ENCODE peak calls at places on chromosomes 16 and 17, in six cellular contexts. Y is GM23248, W is hepatocyte, Q is PC-3, V is PC-9, E is GM23338. J is an unnamed sample.

GRCh38 chr17:80002690-80003490 is 32.8 kb downstream of the TBC1D16 start:
- DNase-seq in Y (no peak), W (peak; percentile 80), Q (no peak), V (no peak), E (no peak), J (no peak)

GRCh38 chr17:34254651-34255380 is at the start of gene CCL2:
- DNase-seq in Y (peak; percentile 78), W (peak; percentile 84), Q (no peak), V (peak; percentile 1), E (peak; percentile 85), J (no peak)

GRCh38 chr16:12588510-12588909 is 215.2 kb downstream of the CPPED1 start:
- DNase-seq in Y (no peak), W (no peak), Q (no peak), V (no peak), E (no peak), J (no peak)

GRCh38 chr17:50101346-50102163 is 6.4 kb downstream of the PDK2 start:
- DNase-seq in Y (peak; percentile 45), W (peak; percentile 75), Q (no peak), V (peak; percentile 52), E (peak; percentile 39), J (no peak)

GRCh38 chr16:80323187-80323807 is 217.5 kb upstream of the DYNLRB2 start:
- DNase-seq in Y (no peak), W (no peak), Q (no peak), V (no peak), E (no peak), J (no peak)

GRCh38 chr16:68059804-68060203 is 25.4 kb upstream of the NFATC3 start:
- DNase-seq in Y (no peak), W (no peak), Q (no peak), V (no peak), E (no peak), J (no peak)

GRCh38 chr17:2282297-2282873 is 21.2 kb downstream of the SMG6 start:
- DNase-seq in Y (peak; percentile 80), W (peak; percentile 81), Q (peak; percentile 70), V (peak; percentile 6), E (peak; percentile 84), J (peak; percentile 72)

GRCh38 chr17:74552037-74552436 is 6.1 kb upstream of the CD300C start:
- DNase-seq in Y (peak; percentile 58), W (no peak), Q (peak; percentile 83), V (no peak), E (no peak), J (no peak)

GRCh38 chr17:19744922-19745757 is 3.0 kb downstream of the ALDH3A1 start:
- DNase-seq in Y (peak; percentile 74), W (peak; percentile 94), Q (peak; percentile 79), V (no peak), E (peak; percentile 94), J (peak; percentile 73)

GRCh38 chr17:77212833-77213777 is 72.3 kb downstream of the SEC14L1 start:
- DNase-seq in Y (no peak), W (no peak), Q (no peak), V (no peak), E (no peak), J (no peak)

GRCh38 chr16:13553453-13553985 is 366.4 kb upstream of the ERCC4 start:
- DNase-seq in Y (no peak), W (no peak), Q (no peak), V (no peak), E (no peak), J (no peak)

GRCh38 chr17:65809366-65809765 is 247.9 kb upstream of the AXIN2 start:
- DNase-seq in Y (no peak), W (no peak), Q (no peak), V (no peak), E (no peak), J (no peak)

GRCh38 chr16:85902366-85903155 is 3.6 kb downstream of the IRF8 start:
- DNase-seq in Y (no peak), W (no peak), Q (no peak), V (no peak), E (no peak), J (peak; percentile 87)

GRCh38 chr16:12704492-12705111 is 99.1 kb downstream of the CPPED1 start:
- DNase-seq in Y (no peak), W (no peak), Q (no peak), V (no peak), E (no peak), J (no peak)

GRCh38 chr17:15083225-15083624 is 181.9 kb downstream of the PMP22 start:
- DNase-seq in Y (peak; percentile 5), W (no peak), Q (no peak), V (no peak), E (no peak), J (no peak)

GRCh38 chr16:8569650-8570338 is 20.5 kb downstream of the TMEM114 start:
- DNase-seq in Y (no peak), W (no peak), Q (no peak), V (no peak), E (peak; percentile 54), J (no peak)

GRCh38 chr17:83177611-83178532 is 98.5 kb downstream of the METRNL start:
- DNase-seq in Y (no peak), W (no peak), Q (no peak), V (no peak), E (no peak), J (no peak)

GRCh38 chr16:81861503-81861902 is 82.4 kb downstream of the PLCG2 start:
- DNase-seq in Y (peak; percentile 3), W (no peak), Q (peak; percentile 22), V (peak; percentile 22), E (no peak), J (no peak)

GRCh38 chr16:50202926-50203624 is 50.0 kb downstream of the TENT4B start:
- DNase-seq in Y (peak; percentile 91), W (peak; percentile 81), Q (peak; percentile 91), V (peak; percentile 44), E (no peak), J (no peak)

GRCh38 chr16:60771138-60771537 is 1265.1 kb downstream of the CDH8 start:
- DNase-seq in Y (no peak), W (no peak), Q (no peak), V (no peak), E (no peak), J (peak; percentile 0)

GRCh38 chr16:52123063-52123839 is 423.7 kb downstream of the TOX3 start:
- DNase-seq in Y (no peak), W (no peak), Q (no peak), V (no peak), E (no peak), J (no peak)

GRCh38 chr16:52128407-52128806 is 418.5 kb downstream of the TOX3 start:
- DNase-seq in Y (no peak), W (no peak), Q (no peak), V (no peak), E (no peak), J (no peak)

DNA sequence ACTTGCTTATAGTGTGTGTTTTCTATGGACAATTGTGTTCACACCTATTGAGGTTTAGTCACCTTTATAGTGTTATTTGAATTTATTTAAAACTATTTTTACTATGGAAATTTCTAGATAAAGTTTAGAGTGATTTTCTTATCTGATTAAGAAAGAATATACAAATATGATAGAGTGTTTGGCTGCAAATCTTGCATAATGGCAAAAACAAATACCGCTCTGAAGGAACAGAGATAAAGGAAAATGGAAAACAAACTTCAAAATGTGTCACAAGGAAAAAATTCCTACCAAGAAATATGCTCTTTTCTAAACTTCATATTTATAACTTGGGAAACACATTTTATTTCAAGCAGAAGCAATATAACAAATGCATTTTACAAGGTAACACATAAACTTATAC is 423.1 kb downstream of the TOX3 start:
- DNase-seq in Y (no peak), W (no peak), Q (no peak), V (no peak), E (no peak), J (no peak)
- H3K9me2 ChIP-seq in Y (no peaks in the 10 kb centered on the region), W (no peaks in the 10 kb centered on the region), Q (no peaks in the 10 kb centered on the region), V (no peaks in the 10 kb centered on the region), E (peaks cover 13% of the 10 kb centered on the region), J (no peaks in the 10 kb centered on the region)

DNA sequence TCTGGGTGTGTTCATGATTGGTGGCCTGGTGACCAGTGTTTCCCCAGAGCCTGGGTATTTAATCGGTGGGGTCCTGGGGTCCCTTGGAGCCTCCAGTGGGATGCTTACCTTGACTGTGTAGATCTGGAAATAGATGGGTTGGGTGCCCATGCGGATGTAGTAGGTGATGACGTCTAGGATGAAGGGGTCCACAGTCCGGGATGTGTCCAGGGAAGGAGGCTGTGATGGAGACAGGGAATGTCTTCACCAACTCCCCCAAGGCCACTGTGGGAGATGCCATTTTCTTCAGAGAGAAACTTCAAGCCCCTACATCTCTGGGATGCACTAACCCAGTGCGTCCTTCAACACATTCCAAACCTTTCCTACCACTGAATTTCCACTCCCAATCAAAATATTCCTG is 24.1 kb upstream of the MFSD6L start:
- DNase-seq in Y (no peak), W (no peak), Q (no peak), V (no peak), E (no peak), J (no peak)
- H3K4me2 ChIP-seq in Y (no peak overlapping the region), W (no peak overlapping the region), Q (no peak overlapping the region), V (no peak overlapping the region), E (no peak overlapping the region), J (no peak overlapping the region)

GRCh38 chr16:71609066-71609465 is 16.9 kb upstream of the MARVELD3 start:
- DNase-seq in Y (no peak), W (no peak), Q (peak; percentile 37), V (no peak), E (no peak), J (no peak)

GRCh38 chr16:71610936-71611871 is 14.8 kb upstream of the MARVELD3 start:
- DNase-seq in Y (peak; percentile 63), W (peak; percentile 88), Q (peak; percentile 69), V (peak; percentile 70), E (peak; percentile 94), J (peak; percentile 79)

GRCh38 chr16:71610447-71610846 is 15.5 kb upstream of the MARVELD3 start:
- DNase-seq in Y (no peak), W (no peak), Q (no peak), V (no peak), E (peak; percentile 14), J (no peak)
- H2AFZ ChIP-seq in Y (no peak overlapping the region), W (no peak overlapping the region), Q (no peak overlapping the region), V (no peak overlapping the region), E (no peak overlapping the region), J (peak overlapping the region; percentile 22)

GRCh38 chr17:6524520-6524919 is 31.8 kb downstream of the PITPNM3 start:
- DNase-seq in Y (peak; percentile 53), W (no peak), Q (peak; percentile 72), V (no peak), E (no peak), J (no peak)

GRCh38 chr17:6525731-6526130 is 30.6 kb downstream of the PITPNM3 start:
- DNase-seq in Y (no peak), W (no peak), Q (no peak), V (no peak), E (no peak), J (no peak)

GRCh38 chr17:6523330-6523729 is 33.0 kb downstream of the PITPNM3 start:
- DNase-seq in Y (peak; percentile 48), W (peak; percentile 78), Q (peak; percentile 73), V (peak; percentile 85), E (peak; percentile 34), J (no peak)

GRCh38 chr17:6525111-6525510 is 31.2 kb downstream of the PITPNM3 start:
- DNase-seq in Y (no peak), W (no peak), Q (no peak), V (no peak), E (no peak), J (no peak)

DNA sequence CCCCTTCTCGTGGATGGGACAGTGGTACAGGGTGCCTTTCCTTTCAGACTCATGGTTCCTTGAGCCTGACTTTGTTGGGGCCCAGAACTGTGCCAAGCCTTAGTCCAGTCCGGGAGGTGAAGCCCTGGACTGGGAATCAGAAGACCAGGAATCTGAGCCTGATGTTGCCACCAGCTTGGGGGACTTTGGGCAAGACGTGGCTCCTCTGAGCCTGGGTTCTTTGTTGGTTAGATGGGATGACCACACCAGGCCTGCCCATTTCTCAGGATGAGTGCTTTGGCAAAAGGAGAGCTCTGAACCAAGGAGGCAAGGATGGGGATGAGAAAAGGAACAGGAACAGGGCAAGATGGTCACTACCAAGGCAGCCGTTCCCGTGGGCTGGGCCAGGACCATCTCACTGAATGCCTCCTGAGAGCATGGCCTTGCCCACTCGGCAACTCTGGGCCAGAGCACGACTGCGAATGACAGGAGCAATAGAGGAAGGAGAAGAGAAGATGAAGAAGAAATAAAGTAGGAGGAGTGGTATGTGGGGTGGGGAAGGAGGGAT is 32.5 kb downstream of the PITPNM3 start:
- DNase-seq in Y (no peak), W (no peak), Q (no peak), V (no peak), E (no peak), J (no peak)
- H3K9me2 ChIP-seq in Y (no peaks in the 10 kb centered on the region), W (no peaks in the 10 kb centered on the region), Q (no peaks in the 10 kb centered on the region), V (no peaks in the 10 kb centered on the region), E (peaks cover 19% of the 10 kb centered on the region), J (no peaks in the 10 kb centered on the region)

J was measured in OCI-LY7.